ENCODE peak calls at places on chromosomes 1 and 21, in six cellular contexts. Y, P, R, G, U and M are unnamed samples. For H3K27me3, the result is how much of the 10 kb centered on the place peaks cover.

GRCh38 chr1:208213786-208214185 is 30.4 kb downstream of the PLXNA2 start:
- DNase-seq in R (no peak), G (no peak), U (no peak), Y (no peak), P (no peak), M (no peak)

GRCh38 chr1:35443768-35444518 is 113.3 kb downstream of the KIAA0319L start:
- DNase-seq in G (no peak), R (no peak), Y (no peak), U (no peak), P (no peak), M (no peak)

GRCh38 chr1:246516126-246516525 is 9.0 kb upstream of the SMYD3 start:
- DNase-seq in U (no peak), P (no peak), R (no peak), Y (no peak), G (no peak), M (no peak)

GRCh38 chr1:234208791-234209190 is 164.5 kb upstream of the COA6 start:
- DNase-seq in G (no peak), Y (no peak), U (no peak), R (no peak), P (no peak), M (no peak)

GRCh38 chr1:164443836-164444235 is 115.1 kb upstream of the PBX1 start:
- DNase-seq in P (no peak), Y (no peak), R (no peak), U (no peak), G (no peak), M (no peak)

GRCh38 chr1:27832762-27833161 is 2.2 kb downstream of the PPP1R8 start:
- DNase-seq in R (no peak), P (no peak), Y (no peak), G (no peak), U (no peak), M (no peak)

GRCh38 chr1:89633745-89634625 is 1.1 kb downstream of the LRRC8C start:
- DNase-seq in R (peak), G (peak), Y (peak), U (no peak), P (peak), M (peak)

GRCh38 chr1:172146149-172146850 is 274.2 kb upstream of the C1orf105 start:
- DNase-seq in U (no peak), R (no peak), P (no peak), G (no peak), Y (peak), M (no peak)

GRCh38 chr1:116666747-116667576 is 571 bp downstream of the IGSF3 start:
- DNase-seq in P (no peak), G (no peak), U (no peak), Y (peak), R (no peak), M (no peak)

GRCh38 chr1:66351474-66351873 is 182.5 kb upstream of the SGIP1 start:
- DNase-seq in Y (no peak), R (no peak), U (no peak), P (no peak), G (no peak), M (no peak)

GRCh38 chr1:94045465-94046056 is 75.4 kb downstream of the ABCA4 start:
- DNase-seq in R (peak), G (peak), Y (peak), U (peak), P (peak), M (peak)

GRCh38 chr1:225428066-225428878 is 434 bp upstream of the LBR start:
- DNase-seq in U (peak), G (peak), Y (peak), P (peak), R (peak), M (peak)

GRCh38 chr1:224317383-224318045 is 12.5 kb downstream of the NVL start:
- DNase-seq in Y (no peak), R (no peak), U (no peak), G (no peak), P (no peak), M (no peak)

GRCh38 chr1:200359610-200360163 is 50.1 kb downstream of the ZNF281 start:
- DNase-seq in Y (no peak), G (peak), P (no peak), R (no peak), U (no peak), M (no peak)

GRCh38 chr1:154837034-154837678 is 32.9 kb downstream of the KCNN3 start:
- DNase-seq in U (no peak), Y (peak), G (no peak), R (peak), P (no peak), M (no peak)

GRCh38 chr21:15761508-15762100 is 31.8 kb downstream of the USP25 start:
- DNase-seq in R (no peak), G (no peak), P (peak), Y (peak), U (no peak), M (no peak)

GRCh38 chr1:18064564-18064963 is 43.0 kb upstream of the IGSF21 start:
- DNase-seq in G (no peak), Y (peak), P (no peak), R (no peak), U (no peak), M (no peak)

GRCh38 chr1:2825487-2826189 is 24.1 kb upstream of the TTC34 start:
- DNase-seq in P (no peak), U (peak), G (no peak), R (no peak), Y (no peak), M (no peak)

GRCh38 chr1:2823921-2824660 is 22.6 kb upstream of the TTC34 start:
- DNase-seq in U (no peak), G (no peak), Y (no peak), P (no peak), R (no peak), M (no peak)

GRCh38 chr1:2826736-2827292 is 25.3 kb upstream of the TTC34 start:
- DNase-seq in Y (no peak), P (no peak), G (no peak), R (no peak), U (peak), M (no peak)

GRCh38 chr1:2824999-2825398 is 23.5 kb upstream of the TTC34 start:
- DNase-seq in Y (no peak), R (no peak), U (no peak), G (no peak), P (no peak), M (no peak)

DNA sequence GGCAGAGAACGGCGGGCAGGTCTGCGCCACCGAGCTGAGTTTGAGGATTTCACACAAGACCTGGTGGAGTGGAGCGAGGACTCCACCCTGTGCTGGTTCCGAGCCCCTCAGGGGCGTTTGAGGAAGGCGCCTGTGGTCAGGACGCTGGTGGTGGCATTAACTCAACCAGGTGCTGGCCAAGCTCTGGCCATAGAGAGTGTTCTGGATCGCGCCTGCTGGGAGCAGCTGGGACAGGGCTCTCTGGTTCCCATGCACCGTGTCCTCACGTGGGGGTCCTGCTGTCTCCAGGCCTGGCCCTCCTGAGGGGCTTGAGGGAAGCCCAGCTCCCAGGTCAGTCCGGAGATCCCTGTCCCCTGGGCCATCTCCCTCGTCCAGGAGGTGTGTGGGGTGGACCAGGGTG is 24.8 kb upstream of the TTC34 start:
- DNase-seq in U (peak), R (no peak), P (no peak), Y (no peak), G (no peak), M (no peak)
- H3K27me3 ChIP-seq in U (under half), R (under half), P (under half), Y (under half), G (under half), M (under half)

GRCh38 chr1:15942661-15943514 is 33.0 kb downstream of the ZBTB17 start:
- DNase-seq in U (no peak), Y (no peak), G (no peak), R (no peak), P (no peak), M (no peak)
- H3K27me3 ChIP-seq in U (under half), Y (under half), G (under half), R (under half), P (under half), M (under half)

DNA sequence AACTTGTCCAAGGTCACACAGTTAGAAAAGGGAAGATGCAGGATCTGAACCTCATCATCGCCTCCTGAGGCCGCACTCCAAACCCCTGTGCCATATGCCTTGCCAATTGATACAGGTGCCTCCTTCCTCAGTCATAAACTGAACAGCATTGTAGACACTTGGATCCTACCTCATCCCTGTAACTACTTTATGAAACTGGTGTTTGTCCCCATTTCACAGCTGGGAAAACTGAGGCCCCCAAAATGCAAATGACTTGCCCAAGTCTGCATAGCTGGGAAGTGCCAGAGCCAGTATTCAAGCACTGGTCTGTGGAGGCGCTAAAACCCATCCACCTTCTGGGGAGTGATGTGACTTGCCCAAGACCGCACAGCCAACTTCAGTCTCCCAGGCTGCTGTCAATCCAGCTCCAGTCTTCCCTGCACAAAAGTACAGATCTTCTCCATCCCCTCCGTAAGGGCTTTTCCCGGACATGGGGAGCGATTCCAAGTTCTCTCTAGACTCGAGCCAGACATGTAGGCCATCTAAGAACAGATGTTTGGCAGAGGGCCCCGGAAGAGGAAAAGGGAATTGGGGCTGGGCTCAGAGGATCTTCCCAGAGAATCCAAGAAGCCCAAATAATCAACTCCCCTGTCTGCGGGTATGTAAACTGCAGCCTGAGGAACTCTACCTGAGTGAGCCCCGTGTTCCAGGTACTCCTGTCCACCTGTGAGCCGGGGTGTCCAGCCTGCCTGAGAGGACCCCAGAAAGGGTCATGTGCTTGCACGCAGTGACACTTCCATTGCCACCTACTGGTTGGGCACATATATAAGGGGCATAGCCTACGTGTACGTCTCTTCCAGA is 60.5 kb downstream of the SYT2 start:
- DNase-seq in G (no peak), R (no peak), Y (no peak), P (no peak), U (no peak), M (no peak)
- H3K27me3 ChIP-seq in G (under half), R (under half), Y (under half), P (under half), U (under half), M (under half)

GRCh38 chr1:151036356-151036755 is at the start of gene BNIPL:
- DNase-seq in R (no peak), Y (no peak), P (no peak), G (no peak), U (no peak), M (no peak)
- H3K27me3 ChIP-seq in R (under half), Y (under half), P (under half), G (under half), U (under half), M (under half)

GRCh38 chr21:26965091-26965566 is 1.8 kb downstream of the ADAMTS5 start:
- DNase-seq in R (no peak), Y (no peak), G (no peak), P (no peak), U (no peak), M (no peak)

GRCh38 chr21:26966978-26967913 is at the start of gene ADAMTS5:
- DNase-seq in G (no peak), P (peak), R (peak), Y (no peak), U (peak), M (no peak)

GRCh38 chr21:26965567-26966359 is 1.1 kb downstream of the ADAMTS5 start:
- DNase-seq in G (no peak), U (peak), Y (no peak), R (peak), P (peak), M (no peak)

GRCh38 chr21:26964379-26964778 is 2.5 kb downstream of the ADAMTS5 start:
- DNase-seq in U (no peak), G (no peak), Y (no peak), P (peak), R (peak), M (no peak)

DNA sequence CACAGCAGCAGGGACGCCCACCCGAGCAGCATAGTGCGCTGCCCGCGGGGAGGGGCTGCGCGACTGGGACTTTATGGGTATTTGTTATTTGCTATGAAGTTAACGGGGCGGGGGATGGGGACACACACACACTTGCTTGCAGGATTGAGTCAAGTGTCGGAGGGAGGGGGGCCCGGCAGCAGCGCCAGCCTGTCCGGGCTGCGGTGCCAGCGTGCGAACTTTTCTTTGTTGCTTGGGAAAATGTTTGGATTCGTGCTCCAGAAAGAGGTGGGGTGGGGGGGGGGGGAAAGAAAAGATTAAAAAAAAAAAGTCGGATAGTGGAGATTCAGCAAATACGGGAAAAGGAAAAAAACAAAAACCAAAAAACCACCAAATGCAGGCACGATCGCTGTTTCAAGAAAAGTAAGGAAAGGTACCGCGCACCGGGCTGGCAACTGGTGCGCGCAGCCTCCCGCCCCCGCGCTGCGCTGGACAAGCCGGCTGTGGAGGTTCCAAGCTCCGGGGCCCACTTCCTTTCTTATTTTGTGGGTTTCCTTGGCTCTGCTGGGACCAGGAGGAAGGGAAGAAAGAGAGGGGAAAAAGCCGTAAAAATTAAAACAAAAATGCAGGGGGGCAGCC is 419 bp downstream of the ADAMTS5 start:
- DNase-seq in G (no peak), U (no peak), Y (no peak), R (no peak), P (no peak), M (no peak)
- H3K27me3 ChIP-seq in G (under half), U (under half), Y (under half), R (under half), P (under half), M (under half)